ENCODE peak calls at places on chromosomes 2 and 18, in ten cellular contexts. J, L, O, Z, E, A, Q, I, Y and M are unnamed samples.

GRCh38 chr2:112821142-112821541 is 15.4 kb downstream of the IL1B start:
- DNase-seq in L (no peak), Q (no peak), I (no peak), A (no peak), J (no peak), Z (no peak), O (peak), E (peak), Y (no peak), M (no peak)

GRCh38 chr18:24053211-24053610 is 38.7 kb downstream of the TTC39C start:
- DNase-seq in L (no peak), J (no peak), O (no peak), Z (no peak), Q (no peak), Y (no peak), E (no peak), I (no peak), A (no peak), M (peak)

GRCh38 chr2:63023444-63023843 is 27.2 kb upstream of the OTX1 start:
- DNase-seq in I (no peak), Q (no peak), O (no peak), A (peak), L (peak), J (peak), Y (no peak), Z (no peak), E (no peak), M (no peak)

GRCh38 chr2:26606847-26607190 is 34.3 kb downstream of the CIB4 start:
- DNase-seq in J (no peak), O (no peak), I (no peak), Z (no peak), E (no peak), A (no peak), L (no peak), Q (no peak), Y (peak), M (no peak)

GRCh38 chr2:64017811-64018714 is 1.2 kb downstream of the VPS54 start:
- DNase-seq in Y (no peak), I (no peak), L (peak), E (no peak), O (no peak), Q (no peak), A (peak), Z (no peak), J (peak), M (no peak)

GRCh38 chr2:128594953-128595677 is 276.4 kb upstream of the HS6ST1 start:
- DNase-seq in Q (no peak), A (no peak), O (no peak), L (no peak), E (no peak), Y (no peak), I (no peak), J (no peak), Z (no peak), M (no peak)

GRCh38 chr2:36403675-36404230 is 48.2 kb downstream of the CRIM1 start:
- DNase-seq in L (peak), I (no peak), Q (no peak), A (peak), O (no peak), Z (no peak), E (no peak), J (peak), Y (no peak), M (no peak)

GRCh38 chr2:155266579-155266978 is 568.1 kb downstream of the KCNJ3 start:
- DNase-seq in A (no peak), O (no peak), E (no peak), Z (no peak), I (no peak), L (no peak), Q (no peak), J (no peak), Y (no peak), M (no peak)

GRCh38 chr2:36318547-36318946 is 37.0 kb upstream of the CRIM1 start:
- DNase-seq in I (no peak), L (no peak), Z (no peak), Q (no peak), O (no peak), E (no peak), J (peak), Y (no peak), A (no peak), M (no peak)

GRCh38 chr18:58060254-58060653 is 16.2 kb downstream of the NEDD4L start:
- DNase-seq in A (no peak), Q (no peak), Y (no peak), O (no peak), I (no peak), L (no peak), Z (no peak), E (no peak), J (no peak), M (no peak)

GRCh38 chr2:11719230-11719977 is 27.0 kb upstream of the LPIN1 start:
- DNase-seq in Q (no peak), I (no peak), J (no peak), L (no peak), E (no peak), Z (no peak), A (no peak), O (no peak), Y (no peak), M (no peak)

GRCh38 chr2:100223502-100223901 is 81.1 kb upstream of the AFF3 start:
- DNase-seq in Z (no peak), L (no peak), I (no peak), O (no peak), J (no peak), E (no peak), Y (no peak), A (no peak), Q (no peak), M (no peak)

GRCh38 chr18:32877371-32877770 is 104.5 kb upstream of the KLHL14 start:
- DNase-seq in Q (no peak), L (no peak), Z (no peak), Y (no peak), I (no peak), A (no peak), O (no peak), J (no peak), E (no peak), M (no peak)

GRCh38 chr2:96315400-96316071 is 9.6 kb upstream of the ITPRIPL1 start:
- DNase-seq in J (peak), L (no peak), E (no peak), A (peak), Y (peak), O (no peak), Q (no peak), I (no peak), Z (peak), M (no peak)

GRCh38 chr2:206955253-206955652 is 15.9 kb downstream of the CPO start:
- DNase-seq in I (no peak), O (no peak), Q (no peak), Z (no peak), Y (no peak), L (no peak), A (no peak), E (no peak), J (no peak), M (no peak)

GRCh38 chr2:86107031-86107430 is 996 bp downstream of the PTCD3 start:
- DNase-seq in E (no peak), L (no peak), Q (no peak), A (no peak), Y (no peak), I (no peak), O (no peak), Z (no peak), J (peak), M (no peak)

GRCh38 chr2:21395366-21395765 is 271.6 kb downstream of the TDRD15 start:
- DNase-seq in J (peak), A (no peak), Z (no peak), I (no peak), Y (no peak), Q (no peak), L (no peak), O (no peak), E (no peak), M (no peak)

GRCh38 chr2:33181466-33181865 is 234.7 kb downstream of the LTBP1 start:
- DNase-seq in O (no peak), Y (no peak), I (no peak), A (no peak), L (no peak), Z (no peak), E (no peak), Q (no peak), J (no peak), M (no peak)

GRCh38 chr2:85806358-85807118 is 52.7 kb downstream of the ATOH8 start:
- DNase-seq in I (no peak), E (no peak), Q (no peak), L (no peak), A (no peak), O (no peak), Y (no peak), Z (no peak), J (peak), M (no peak)

GRCh38 chr18:79300382-79300781 is 95.3 kb upstream of the NFATC1 start:
- DNase-seq in Z (no peak), L (no peak), I (no peak), J (no peak), A (no peak), O (no peak), Y (no peak), E (no peak), Q (no peak), M (no peak)

GRCh38 chr18:55582325-55582724 is 5.7 kb downstream of the TCF4 start:
- DNase-seq in A (no peak), Z (no peak), L (no peak), I (no peak), O (no peak), Y (no peak), J (no peak), E (no peak), Q (no peak), M (no peak)

GRCh38 chr2:82259551-82259950 is 1955.0 kb upstream of the LRRTM1 start:
- DNase-seq in Q (no peak), A (no peak), E (no peak), J (no peak), Y (no peak), L (no peak), I (no peak), O (no peak), Z (no peak), M (no peak)

GRCh38 chr2:97707428-97708380 is 5.7 kb upstream of the ZAP70 start:
- DNase-seq in A (no peak), I (no peak), Z (no peak), O (no peak), Q (no peak), E (no peak), L (no peak), J (no peak), Y (no peak), M (no peak)

GRCh38 chr2:95268208-95269035 is 5.8 kb upstream of the PROM2 start:
- DNase-seq in J (no peak), Y (peak), I (peak), Q (no peak), O (no peak), Z (no peak), A (no peak), L (no peak), E (no peak), M (no peak)

GRCh38 chr2:46703588-46703987 is 212.0 kb downstream of the MCFD2 start:
- DNase-seq in L (no peak), A (no peak), Y (no peak), E (no peak), I (no peak), O (peak), Q (no peak), J (no peak), Z (no peak), M (no peak)

GRCh38 chr2:119119076-119119710 is 39.4 kb downstream of the C1QL2 start:
- DNase-seq in I (no peak), Q (no peak), Z (no peak), O (no peak), J (no peak), A (no peak), E (no peak), Y (no peak), L (no peak), M (no peak)

GRCh38 chr18:9643549-9643948 is 29.2 kb upstream of the PPP4R1 start:
- DNase-seq in L (peak), Y (no peak), Z (no peak), J (peak), O (no peak), A (peak), E (no peak), I (no peak), Q (no peak), M (no peak)

GRCh38 chr2:219625179-219625578 is 2.3 kb upstream of the SLC4A3 start:
- DNase-seq in Y (no peak), Z (no peak), L (no peak), Q (no peak), I (no peak), O (no peak), A (no peak), J (no peak), E (no peak), M (no peak)

GRCh38 chr2:230937362-230937761 is 12.3 kb upstream of the GPR55 start:
- DNase-seq in Q (no peak), J (no peak), A (no peak), L (no peak), Y (no peak), O (no peak), E (no peak), I (no peak), Z (no peak), M (no peak)